ENCODE peak calls at places on chromosomes 13 and 19, in seven cellular contexts. F is SK-N-SH, O is stomach, D is SK-N-MC, Z is breast epithelium, W is upper lobe of left lung, I is transverse colon. S is an unnamed sample. For H3K9me3, the result is how much of the 10 kb centered on the place peaks cover.

GRCh38 chr13:110244096-110244830 is 62.7 kb downstream of the COL4A1 start:
- DNase-seq in Z (no peak), D (no peak), F (no peak), I (no peak), O (no peak), W (no peak), S (no peak)

GRCh38 chr13:25732146-25732865 is 319.5 kb downstream of the SHISA2 start:
- DNase-seq in D (no peak), I (no peak), Z (no peak), W (no peak), O (no peak), F (no peak), S (no peak)

GRCh38 chr13:107680115-107680514 is 535.2 kb downstream of the LIG4 start:
- DNase-seq in Z (no peak), D (no peak), O (no peak), F (peak), I (no peak), W (no peak), S (no peak)

GRCh38 chr13:83214452-83214851 is 667.8 kb downstream of the SLITRK1 start:
- DNase-seq in W (no peak), I (no peak), O (no peak), Z (no peak), F (no peak), D (no peak), S (no peak)

GRCh38 chr13:27269114-27269665 is 1.4 kb upstream of the RASL11A start:
- DNase-seq in W (no peak), I (no peak), F (no peak), Z (no peak), O (no peak), D (no peak), S (no peak)

GRCh38 chr19:39919976-39920375 is 14.5 kb downstream of the FCGBP start:
- DNase-seq in D (no peak), F (no peak), W (no peak), Z (no peak), I (no peak), O (no peak), S (no peak)

GRCh38 chr13:83941669-83942335 is 59.5 kb upstream of the SLITRK1 start:
- DNase-seq in D (no peak), O (no peak), Z (no peak), W (no peak), F (no peak), I (no peak), S (no peak)

GRCh38 chr19:35739275-35740107 is 2.8 kb downstream of the IGFLR1 start:
- DNase-seq in W (no peak), F (no peak), I (no peak), Z (no peak), D (no peak), O (no peak), S (no peak)

GRCh38 chr19:7787602-7788177 is 24.6 kb downstream of the CLEC4M start:
- DNase-seq in F (no peak), I (no peak), O (no peak), Z (no peak), W (no peak), D (no peak), S (no peak)

GRCh38 chr13:40484981-40485380 is 181.5 kb downstream of the FOXO1 start:
- DNase-seq in Z (no peak), D (no peak), I (no peak), O (no peak), W (no peak), F (no peak), S (no peak)

GRCh38 chr19:7515471-7516226 is at the start of gene ZNF358:
- DNase-seq in D (no peak), Z (no peak), W (peak), O (peak), F (peak), I (peak), S (peak)

GRCh38 chr13:101412076-101412475 is 4.2 kb downstream of the NALCN start:
- DNase-seq in I (no peak), D (no peak), F (no peak), O (no peak), W (no peak), Z (no peak), S (no peak)

GRCh38 chr19:21109116-21109515 is 27.1 kb downstream of the ZNF714 start:
- DNase-seq in W (no peak), Z (no peak), I (no peak), O (no peak), F (no peak), D (no peak), S (no peak)

GRCh38 chr13:96963786-96964475 is 30.3 kb downstream of the OXGR1 start:
- DNase-seq in D (no peak), O (no peak), F (no peak), W (no peak), Z (no peak), I (no peak), S (no peak)

DNA sequence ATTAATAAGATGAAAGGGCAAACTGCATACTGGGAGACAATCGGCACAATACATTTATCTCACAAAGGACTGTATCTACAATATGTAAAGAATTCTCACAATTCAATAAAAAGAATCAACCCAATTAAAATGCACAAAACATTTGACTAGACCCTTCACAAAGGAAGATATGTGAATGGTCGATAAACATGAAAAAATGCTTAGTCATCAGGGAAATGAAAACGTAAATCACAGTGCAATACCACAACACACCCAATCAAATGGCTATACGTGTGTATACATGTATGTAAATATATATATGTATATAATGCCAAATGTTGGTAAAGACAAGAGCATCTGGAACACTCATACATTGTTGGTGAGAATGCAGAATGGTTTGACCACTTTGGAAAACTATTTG is 21.9 kb upstream of the RFC3 start:
- DNase-seq in D (no peak), I (no peak), F (no peak), Z (no peak), W (no peak), O (no peak), S (no peak)
- TF ChIP-seq POLR2AphosphoS5 in D (no peak), I (no peak), F (no peak), Z (no peak), W (no peak), O (no peak), S (no peak)

DNA sequence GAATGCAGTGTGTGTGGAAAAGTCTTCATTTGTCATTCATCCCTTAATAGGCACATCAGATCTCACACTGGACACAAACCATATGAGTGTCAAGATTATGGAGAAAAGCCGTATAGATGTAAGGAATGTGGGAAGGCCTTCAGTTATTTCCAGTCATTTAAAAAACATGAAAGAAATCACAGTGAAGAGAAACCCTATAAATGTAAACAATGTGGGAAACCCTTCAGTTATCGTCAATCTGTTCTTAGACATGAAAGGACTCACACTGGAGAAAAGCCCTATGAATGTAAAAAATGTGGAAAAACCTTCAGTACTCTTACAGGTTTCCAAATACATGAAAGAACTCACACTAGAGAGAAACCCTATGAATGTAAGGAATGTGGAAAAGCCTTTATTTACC is 45.3 kb downstream of the ZNF136 start:
- DNase-seq in F (no peak), O (no peak), I (no peak), W (no peak), D (no peak), Z (no peak), S (no peak)
- H3K9me3 ChIP-seq in F (under half), O (under half), I (under half), W (half or more), D (under half), Z (half or more), S (under half)

GRCh38 chr19:14367016-14367415 is 14.2 kb upstream of the ADGRE5 start:
- DNase-seq in I (no peak), Z (no peak), D (no peak), W (no peak), F (no peak), O (no peak), S (no peak)

GRCh38 chr19:14369399-14370168 is 11.7 kb upstream of the ADGRE5 start:
- DNase-seq in W (peak), O (no peak), Z (no peak), I (peak), F (no peak), D (no peak), S (no peak)

GRCh38 chr19:14368011-14368513 is 13.2 kb upstream of the ADGRE5 start:
- DNase-seq in D (no peak), F (no peak), O (no peak), Z (no peak), I (no peak), W (no peak), S (no peak)

GRCh38 chr19:14363203-14364097 is 17.8 kb upstream of the ADGRE5 start:
- DNase-seq in D (no peak), F (peak), I (peak), O (peak), W (peak), Z (no peak), S (no peak)

DNA sequence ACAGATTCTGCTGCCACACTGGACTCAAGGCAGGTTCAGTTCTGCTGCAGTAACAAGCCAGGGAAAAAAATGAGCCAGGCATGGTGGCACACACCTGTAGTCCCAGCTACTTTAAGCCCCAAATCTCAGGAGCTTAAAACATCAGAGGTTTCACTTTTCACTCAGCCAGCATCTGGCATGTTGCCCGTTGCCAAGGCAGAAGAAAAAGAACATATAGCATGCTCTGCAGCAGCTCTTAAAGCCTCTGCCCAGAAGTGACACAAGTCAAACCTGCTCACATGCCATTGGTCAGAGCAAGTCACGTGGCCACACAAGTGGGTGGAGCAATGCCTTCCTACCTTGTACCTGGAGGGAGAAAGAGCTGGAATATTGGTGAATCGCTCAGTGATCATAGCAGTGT is 14.7 kb upstream of the ADGRE5 start:
- DNase-seq in I (peak), O (peak), F (peak), Z (peak), D (no peak), W (peak), S (peak)
- TF ChIP-seq POLR2AphosphoS5 in I (peak), O (no peak), F (no peak), Z (no peak), D (no peak), W (peak), S (no peak)

DNA sequence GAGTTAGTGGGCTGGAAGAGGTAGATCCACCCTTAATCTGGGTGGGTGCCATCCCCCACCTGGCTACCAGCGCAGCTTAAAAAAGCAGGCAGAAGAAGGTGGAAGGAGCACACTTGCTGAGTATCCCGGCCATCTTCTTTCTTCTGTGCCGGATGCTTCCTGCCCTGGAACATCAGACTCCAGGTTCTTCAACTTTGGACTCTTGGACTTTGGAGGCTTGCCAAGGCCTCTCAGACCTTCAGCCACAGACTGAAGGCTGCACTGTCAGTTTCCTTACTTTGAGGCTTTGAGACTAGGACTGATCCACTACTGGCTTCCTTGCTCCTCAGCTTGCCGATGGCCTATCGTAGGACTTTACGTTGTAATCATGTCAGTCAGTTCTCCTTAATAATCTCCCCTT is 127.6 kb upstream of the GPC6 start:
- DNase-seq in D (no peak), O (peak), I (peak), Z (no peak), F (no peak), W (no peak), S (no peak)
- H3K9me3 ChIP-seq in D (under half), O (under half), I (under half), Z (under half), F (under half), W (under half), S (under half)

DNA sequence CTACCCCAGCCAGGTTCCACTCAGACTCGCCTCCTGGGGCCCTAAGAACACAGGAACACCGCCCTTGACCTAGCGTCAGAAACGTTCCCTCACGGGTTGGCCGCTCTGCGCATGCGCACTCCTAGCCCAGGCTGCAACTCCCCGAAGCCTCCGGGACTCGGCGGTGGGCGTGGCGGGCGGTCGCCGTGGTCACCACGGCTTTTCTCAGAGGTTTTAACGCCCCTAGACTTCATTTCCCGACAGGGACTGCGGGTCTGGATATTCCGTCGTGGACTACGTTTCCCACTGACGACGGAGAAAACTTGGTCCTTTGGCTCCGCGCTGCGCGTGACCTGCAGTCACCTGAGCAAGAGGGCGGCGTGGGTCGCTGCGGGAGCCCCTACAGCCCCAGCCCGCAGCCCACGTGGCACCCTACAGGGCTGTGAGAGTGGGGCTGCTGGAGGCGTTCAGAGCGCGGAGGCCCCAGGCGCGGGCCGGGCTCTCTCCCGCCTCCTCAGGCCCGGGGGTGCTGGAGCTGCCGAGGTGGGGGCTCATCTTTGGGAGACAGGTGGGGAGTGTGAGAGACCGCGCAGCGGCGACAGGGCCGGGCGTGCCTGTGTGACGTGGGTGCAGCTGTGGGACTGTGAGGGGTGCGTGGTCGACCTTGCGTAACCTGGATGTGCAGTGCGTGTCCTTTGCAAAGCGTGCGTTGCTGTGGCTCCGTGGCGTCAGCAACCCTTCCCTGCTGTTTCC is 38.0 kb upstream of the ZNF573 start:
- DNase-seq in I (peak), F (peak), Z (peak), O (peak), D (no peak), W (peak), S (peak)
- TF ChIP-seq POLR2AphosphoS5 in I (no peak), F (no peak), Z (no peak), O (no peak), D (no peak), W (no peak), S (no peak)

GRCh38 chr13:70333752-70334151 is 225.5 kb upstream of the KLHL1 start:
- DNase-seq in W (no peak), D (no peak), F (no peak), I (no peak), O (no peak), Z (no peak), S (no peak)

GRCh38 chr13:70339738-70340137 is 231.5 kb upstream of the KLHL1 start:
- DNase-seq in W (no peak), F (no peak), D (no peak), I (no peak), Z (no peak), O (peak), S (no peak)

GRCh38 chr13:70338608-70339007 is 230.4 kb upstream of the KLHL1 start:
- DNase-seq in O (no peak), D (no peak), F (no peak), W (no peak), Z (no peak), I (no peak), S (no peak)
- H3K9me3 ChIP-seq in O (under half), D (under half), F (under half), W (under half), Z (under half), I (under half), S (under half)

S was measured in suprapubic skin.